ENCODE peak calls at places on chromosome 16, in eight cellular contexts. One of them, this sample, is unnamed.

GRCh38 chr16:25868041-25868600 is 176.4 kb downstream of the HS3ST4 start:
- DNase-seq in neural progenitor cell: no peak
- DNase-seq in esophagus squamous epithelium: no peak
- DNase-seq in heart left ventricle: no peak
- DNase-seq in CD8-positive, alpha-beta T cell: no peak
- DNase-seq in stomach: no peak
- DNase-seq in psoas muscle: no peak
- DNase-seq in colonic mucosa: no peak
- DNase-seq in this sample: no peak

GRCh38 chr16:1331712-1332617 is 1.5 kb upstream of the BAIAP3 start:
- DNase-seq in neural progenitor cell: peak; percentile 85
- DNase-seq in esophagus squamous epithelium: no peak
- DNase-seq in heart left ventricle: peak; percentile 80
- DNase-seq in CD8-positive, alpha-beta T cell: peak; percentile 40
- DNase-seq in stomach: peak; percentile 73
- DNase-seq in psoas muscle: peak; percentile 56
- DNase-seq in colonic mucosa: peak; percentile 60
- DNase-seq in this sample: peak; percentile 83

GRCh38 chr16:4883501-4883900 is 36.2 kb downstream of the UBN1 start:
- DNase-seq in neural progenitor cell: no peak
- DNase-seq in esophagus squamous epithelium: no peak
- DNase-seq in heart left ventricle: no peak
- DNase-seq in CD8-positive, alpha-beta T cell: no peak
- DNase-seq in stomach: no peak
- DNase-seq in psoas muscle: no peak
- DNase-seq in colonic mucosa: no peak
- DNase-seq in this sample: no peak

GRCh38 chr16:6548507-6548906 is 784.1 kb upstream of the RBFOX1 start:
- DNase-seq in neural progenitor cell: no peak
- DNase-seq in esophagus squamous epithelium: no peak
- DNase-seq in heart left ventricle: no peak
- DNase-seq in CD8-positive, alpha-beta T cell: no peak
- DNase-seq in stomach: no peak
- DNase-seq in psoas muscle: no peak
- DNase-seq in colonic mucosa: no peak
- DNase-seq in this sample: no peak

GRCh38 chr16:64990101-64990500 is 131.8 kb downstream of the CDH11 start:
- DNase-seq in neural progenitor cell: no peak
- DNase-seq in esophagus squamous epithelium: no peak
- DNase-seq in heart left ventricle: no peak
- DNase-seq in CD8-positive, alpha-beta T cell: no peak
- DNase-seq in stomach: no peak
- DNase-seq in psoas muscle: no peak
- DNase-seq in colonic mucosa: no peak
- DNase-seq in this sample: no peak

GRCh38 chr16:82824408-82824807 is 197.6 kb downstream of the CDH13 start:
- DNase-seq in neural progenitor cell: no peak
- DNase-seq in esophagus squamous epithelium: no peak
- DNase-seq in heart left ventricle: no peak
- DNase-seq in CD8-positive, alpha-beta T cell: no peak
- DNase-seq in stomach: no peak
- DNase-seq in psoas muscle: no peak
- DNase-seq in colonic mucosa: no peak
- DNase-seq in this sample: peak; percentile 10

GRCh38 chr16:72739577-72739976 is 308.4 kb downstream of the ZFHX3 start:
- DNase-seq in neural progenitor cell: no peak
- DNase-seq in esophagus squamous epithelium: no peak
- DNase-seq in heart left ventricle: no peak
- DNase-seq in CD8-positive, alpha-beta T cell: no peak
- DNase-seq in stomach: no peak
- DNase-seq in psoas muscle: no peak
- DNase-seq in colonic mucosa: no peak
- DNase-seq in this sample: no peak

GRCh38 chr16:75102595-75102994 is 14.0 kb downstream of the LDHD start:
- DNase-seq in neural progenitor cell: no peak
- DNase-seq in esophagus squamous epithelium: no peak
- DNase-seq in heart left ventricle: no peak
- DNase-seq in CD8-positive, alpha-beta T cell: no peak
- DNase-seq in stomach: no peak
- DNase-seq in psoas muscle: no peak
- DNase-seq in colonic mucosa: no peak
- DNase-seq in this sample: no peak

GRCh38 chr16:49987381-49987780 is 37.6 kb upstream of the CNEP1R1 start:
- DNase-seq in neural progenitor cell: no peak
- DNase-seq in esophagus squamous epithelium: no peak
- DNase-seq in heart left ventricle: no peak
- DNase-seq in CD8-positive, alpha-beta T cell: no peak
- DNase-seq in stomach: no peak
- DNase-seq in psoas muscle: no peak
- DNase-seq in colonic mucosa: no peak
- DNase-seq in this sample: no peak

GRCh38 chr16:70691223-70692129 is 5.6 kb upstream of the MTSS2 start:
- DNase-seq in neural progenitor cell: peak; percentile 45
- DNase-seq in esophagus squamous epithelium: no peak
- DNase-seq in heart left ventricle: peak; percentile 89
- DNase-seq in CD8-positive, alpha-beta T cell: no peak
- DNase-seq in stomach: peak; percentile 52
- DNase-seq in psoas muscle: peak; percentile 84
- DNase-seq in colonic mucosa: peak; percentile 58
- DNase-seq in this sample: peak; percentile 51

GRCh38 chr16:3401719-3402397 is 843 bp downstream of the ZNF174 start:
- DNase-seq in neural progenitor cell: peak; percentile 50
- DNase-seq in esophagus squamous epithelium: no peak
- DNase-seq in heart left ventricle: no peak
- DNase-seq in CD8-positive, alpha-beta T cell: no peak
- DNase-seq in stomach: no peak
- DNase-seq in psoas muscle: no peak
- DNase-seq in colonic mucosa: no peak
- DNase-seq in this sample: peak; percentile 51

GRCh38 chr16:31355701-31356100 is 725 bp downstream of the ITGAX start:
- DNase-seq in neural progenitor cell: no peak
- DNase-seq in esophagus squamous epithelium: no peak
- DNase-seq in heart left ventricle: no peak
- DNase-seq in CD8-positive, alpha-beta T cell: no peak
- DNase-seq in stomach: no peak
- DNase-seq in psoas muscle: no peak
- DNase-seq in colonic mucosa: no peak
- DNase-seq in this sample: no peak

DNA sequence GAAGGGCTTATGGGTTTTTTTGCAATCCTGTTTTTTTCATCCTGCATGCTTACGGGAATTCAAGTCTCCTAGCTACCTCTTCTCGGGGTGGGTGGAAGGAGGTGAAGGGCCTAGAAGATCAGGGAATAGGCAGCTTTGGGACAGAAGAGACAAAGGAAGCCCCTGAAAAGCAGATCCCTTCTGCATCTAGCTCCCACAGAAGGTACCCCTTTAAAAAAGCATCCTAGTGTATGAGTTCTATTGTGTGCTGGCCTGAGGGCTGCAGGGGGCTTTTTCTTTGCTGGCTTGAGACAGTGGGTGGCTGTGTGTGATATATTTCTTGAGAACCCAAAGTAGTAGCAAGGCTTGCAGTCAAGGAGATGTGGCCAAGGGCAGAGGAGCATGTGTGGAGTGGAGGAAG is 330.5 kb downstream of the MAF start:
- DNase-seq in neural progenitor cell: no peak
- DNase-seq in esophagus squamous epithelium: no peak
- DNase-seq in heart left ventricle: no peak
- DNase-seq in CD8-positive, alpha-beta T cell: no peak
- DNase-seq in stomach: no peak
- DNase-seq in psoas muscle: no peak
- DNase-seq in colonic mucosa: no peak
- DNase-seq in this sample: no peak
- H3K36me3 ChIP-seq in neural progenitor cell: no peaks in the 10 kb centered on the region
- H3K36me3 ChIP-seq in esophagus squamous epithelium: no peaks in the 10 kb centered on the region
- H3K36me3 ChIP-seq in heart left ventricle: no peaks in the 10 kb centered on the region
- H3K36me3 ChIP-seq in CD8-positive, alpha-beta T cell: no peaks in the 10 kb centered on the region
- H3K36me3 ChIP-seq in stomach: no peaks in the 10 kb centered on the region
- H3K36me3 ChIP-seq in psoas muscle: no peaks in the 10 kb centered on the region
- H3K36me3 ChIP-seq in colonic mucosa: no peaks in the 10 kb centered on the region
- H3K36me3 ChIP-seq in this sample: no peaks in the 10 kb centered on the region

GRCh38 chr16:67454852-67455251 is 23.9 kb downstream of the HSD11B2 start:
- DNase-seq in neural progenitor cell: no peak
- DNase-seq in esophagus squamous epithelium: no peak
- DNase-seq in heart left ventricle: no peak
- DNase-seq in CD8-positive, alpha-beta T cell: no peak
- DNase-seq in stomach: no peak
- DNase-seq in psoas muscle: no peak
- DNase-seq in colonic mucosa: no peak
- DNase-seq in this sample: no peak
- H3K36me3 ChIP-seq in neural progenitor cell: no peaks in the 10 kb centered on the region
- H3K36me3 ChIP-seq in esophagus squamous epithelium: peaks cover 23% of the 10 kb centered on the region
- H3K36me3 ChIP-seq in heart left ventricle: no peaks in the 10 kb centered on the region
- H3K36me3 ChIP-seq in CD8-positive, alpha-beta T cell: no peaks in the 10 kb centered on the region
- H3K36me3 ChIP-seq in stomach: no peaks in the 10 kb centered on the region
- H3K36me3 ChIP-seq in psoas muscle: peaks cover 11% of the 10 kb centered on the region
- H3K36me3 ChIP-seq in colonic mucosa: no peaks in the 10 kb centered on the region
- H3K36me3 ChIP-seq in this sample: peaks cover 3% of the 10 kb centered on the region

GRCh38 chr16:8644513-8645140 is 23.1 kb downstream of the METTL22 start:
- DNase-seq in neural progenitor cell: no peak
- DNase-seq in esophagus squamous epithelium: no peak
- DNase-seq in heart left ventricle: peak; percentile 55
- DNase-seq in CD8-positive, alpha-beta T cell: peak; percentile 10
- DNase-seq in stomach: peak; percentile 30
- DNase-seq in psoas muscle: no peak
- DNase-seq in colonic mucosa: no peak
- DNase-seq in this sample: no peak
- H3K36me3 ChIP-seq in neural progenitor cell: no peaks in the 10 kb centered on the region
- H3K36me3 ChIP-seq in esophagus squamous epithelium: peaks cover 44% of the 10 kb centered on the region
- H3K36me3 ChIP-seq in heart left ventricle: peaks cover 3% of the 10 kb centered on the region
- H3K36me3 ChIP-seq in CD8-positive, alpha-beta T cell: peaks cover 64% of the 10 kb centered on the region
- H3K36me3 ChIP-seq in stomach: peaks cover 69% of the 10 kb centered on the region
- H3K36me3 ChIP-seq in psoas muscle: peaks cover 88% of the 10 kb centered on the region
- H3K36me3 ChIP-seq in colonic mucosa: peaks cover 3% of the 10 kb centered on the region
- H3K36me3 ChIP-seq in this sample: peaks cover 38% of the 10 kb centered on the region

GRCh38 chr16:47697826-47698225 is 236.7 kb downstream of the PHKB start:
- DNase-seq in neural progenitor cell: no peak
- DNase-seq in esophagus squamous epithelium: no peak
- DNase-seq in heart left ventricle: no peak
- DNase-seq in CD8-positive, alpha-beta T cell: no peak
- DNase-seq in stomach: no peak
- DNase-seq in psoas muscle: no peak
- DNase-seq in colonic mucosa: no peak
- DNase-seq in this sample: no peak
- H3K36me3 ChIP-seq in neural progenitor cell: no peaks in the 10 kb centered on the region
- H3K36me3 ChIP-seq in esophagus squamous epithelium: no peaks in the 10 kb centered on the region
- H3K36me3 ChIP-seq in heart left ventricle: no peaks in the 10 kb centered on the region
- H3K36me3 ChIP-seq in CD8-positive, alpha-beta T cell: peaks cover 29% of the 10 kb centered on the region
- H3K36me3 ChIP-seq in stomach: peaks cover 27% of the 10 kb centered on the region
- H3K36me3 ChIP-seq in psoas muscle: peaks cover 85% of the 10 kb centered on the region
- H3K36me3 ChIP-seq in colonic mucosa: no peaks in the 10 kb centered on the region
- H3K36me3 ChIP-seq in this sample: peaks cover 2% of the 10 kb centered on the region

GRCh38 chr16:89146211-89147005 is 25.1 kb upstream of the CDH15 start:
- DNase-seq in neural progenitor cell: no peak
- DNase-seq in esophagus squamous epithelium: no peak
- DNase-seq in heart left ventricle: peak; percentile 12
- DNase-seq in CD8-positive, alpha-beta T cell: no peak
- DNase-seq in stomach: no peak
- DNase-seq in psoas muscle: peak; percentile 5
- DNase-seq in colonic mucosa: no peak
- DNase-seq in this sample: no peak
- H3K36me3 ChIP-seq in neural progenitor cell: no peaks in the 10 kb centered on the region
- H3K36me3 ChIP-seq in esophagus squamous epithelium: peaks cover 5% of the 10 kb centered on the region
- H3K36me3 ChIP-seq in heart left ventricle: no peaks in the 10 kb centered on the region
- H3K36me3 ChIP-seq in CD8-positive, alpha-beta T cell: peaks cover 8% of the 10 kb centered on the region
- H3K36me3 ChIP-seq in stomach: peaks cover 45% of the 10 kb centered on the region
- H3K36me3 ChIP-seq in psoas muscle: peaks cover 81% of the 10 kb centered on the region
- H3K36me3 ChIP-seq in colonic mucosa: peaks cover 4% of the 10 kb centered on the region
- H3K36me3 ChIP-seq in this sample: no peaks in the 10 kb centered on the region